ENCODE peak calls at places on chromosomes 4 and X, in four cellular contexts. T, B, W and U are unnamed samples.
A peak's percentile ranks its signal among the peaks of the same experiment; 100 is the strongest.

GRCh38 chr4:94221930-94222329 is 14.3 kb downstream of the SMARCAD1 start:
- DNase-seq in T (no peak), W (no peak), B (no peak), U (no peak)

GRCh38 chr4:156422576-156422975 is 468.9 kb upstream of the CTSO start:
- DNase-seq in W (no peak), T (no peak), B (no peak), U (no peak)

GRCh38 chr4:83093060-83093640 is 21.4 kb downstream of the PLAC8 start:
- DNase-seq in B (no peak), T (no peak), W (peak; percentile 72), U (no peak)

GRCh38 chr4:23888421-23889319 is 1.2 kb downstream of the PPARGC1A start:
- DNase-seq in B (peak; percentile 65), T (no peak), W (peak; percentile 28), U (no peak)

GRCh38 chrX:154529206-154529612 is 13.2 kb upstream of the FAM3A start:
- DNase-seq in T (no peak), B (no peak), W (no peak), U (no peak)

GRCh38 chr4:3292571-3293409 is at the start of gene RGS12:
- DNase-seq in B (peak; percentile 83), W (peak; percentile 94), T (peak; percentile 98), U (no peak)

GRCh38 chr4:105088110-105088879 is 58.4 kb upstream of the TET2 start:
- DNase-seq in T (no peak), B (peak; percentile 98), W (peak; percentile 93), U (no peak)

GRCh38 chr4:76212851-76213414 is 691 bp downstream of the SCARB2 start:
- DNase-seq in W (peak; percentile 38), T (no peak), B (peak; percentile 61), U (no peak)

GRCh38 chr4:95377511-95377910 is 171.3 kb downstream of the UNC5C start:
- DNase-seq in B (no peak), W (no peak), T (no peak), U (no peak)

GRCh38 chr4:38519671-38520070 is 144.3 kb upstream of the KLF3 start:
- DNase-seq in T (no peak), W (no peak), B (no peak), U (no peak)

GRCh38 chr4:176034498-176034897 is 31.1 kb upstream of the WDR17 start:
- DNase-seq in B (peak; percentile 33), T (no peak), W (peak; percentile 57), U (no peak)

GRCh38 chr4:104915864-104916263 is 230.8 kb upstream of the TET2 start:
- DNase-seq in W (no peak), B (no peak), T (no peak), U (no peak)

GRCh38 chr4:103754844-103755243 is 35.1 kb upstream of the TACR3 start:
- DNase-seq in B (no peak), W (peak; percentile 97), T (no peak), U (no peak)

GRCh38 chr4:138658518-138658917 is 357.1 kb upstream of the NOCT start:
- DNase-seq in T (no peak), W (no peak), B (no peak), U (no peak)

GRCh38 chrX:21479695-21480280 is 105.6 kb downstream of the CNKSR2 start:
- DNase-seq in B (peak; percentile 10), W (peak; percentile 59), T (no peak), U (no peak)

GRCh38 chrX:40154853-40155616 is 57.3 kb upstream of the BCOR start:
- DNase-seq in B (no peak), T (no peak), W (no peak), U (peak; percentile 88)

GRCh38 chrX:25144043-25144940 is 128.5 kb upstream of the ARX start:
- DNase-seq in T (peak; percentile 68), W (peak; percentile 43), B (peak; percentile 14), U (no peak)

GRCh38 chrX:142359359-142359758 is 154.3 kb upstream of the MAGEC2 start:
- DNase-seq in B (no peak), T (no peak), W (no peak), U (no peak)

GRCh38 chrX:123964155-123964554 is 2.6 kb downstream of the STAG2 start:
- DNase-seq in B (no peak), T (no peak), W (peak; percentile 13), U (no peak)

GRCh38 chrX:41010188-41010846 is 74.9 kb upstream of the USP9X start:
- DNase-seq in W (peak; percentile 87), T (peak; percentile 94), B (peak; percentile 89), U (no peak)

GRCh38 chr4:80099671-80100070 is 26.6 kb upstream of the ANTXR2 start:
- DNase-seq in W (no peak), B (no peak), T (no peak), U (no peak)

GRCh38 chr4:14853186-14853946 is 148.9 kb upstream of the CPEB2 start:
- DNase-seq in W (peak; percentile 91), B (peak; percentile 95), T (no peak), U (no peak)

GRCh38 chr4:151905197-151905596 is 144.4 kb upstream of the GATB start:
- DNase-seq in T (no peak), W (no peak), B (no peak), U (no peak)

GRCh38 chr4:11487876-11488545 is 59.3 kb upstream of the HS3ST1 start:
- DNase-seq in B (peak; percentile 88), W (peak; percentile 69), T (no peak), U (no peak)

GRCh38 chrX:96027363-96027894 is 657.2 kb upstream of the DIAPH2 start:
- DNase-seq in T (no peak), W (peak; percentile 32), B (no peak), U (no peak)

DNA sequence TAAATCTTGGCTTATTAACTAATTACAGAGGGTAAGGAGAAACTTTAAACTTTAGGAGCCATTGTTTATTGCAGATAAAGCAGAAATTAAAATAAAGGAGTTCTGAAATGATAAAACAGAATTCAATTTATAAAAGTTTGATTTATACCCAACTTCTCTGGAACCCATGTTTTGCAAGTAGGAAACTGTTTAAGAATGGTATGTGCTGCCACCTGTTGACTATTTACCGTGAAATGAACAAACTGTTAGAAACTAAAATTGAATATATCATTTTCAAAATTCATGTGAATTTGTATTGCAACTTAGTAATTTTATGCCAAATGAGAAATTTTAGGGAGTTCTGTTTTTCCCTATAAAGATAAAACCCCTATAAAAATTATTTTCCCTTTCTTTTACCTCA is 11.0 kb upstream of the TBC1D8B start:
- DNase-seq in B (no peak), W (peak; percentile 22), T (no peak), U (no peak)
- TF ChIP-seq CTCF in B (no peak), W (peak; percentile 18), T (peak; percentile 17), U (peak; percentile 80)

GRCh38 chrX:47361538-47362511 is 8.6 kb upstream of the ZNF157 start:
- DNase-seq in B (peak; percentile 97), T (peak; percentile 89), W (peak; percentile 92), U (no peak)
- TF ChIP-seq CTCF in B (no peak), T (peak; percentile 13), W (no peak), U (peak; percentile 56)

DNA sequence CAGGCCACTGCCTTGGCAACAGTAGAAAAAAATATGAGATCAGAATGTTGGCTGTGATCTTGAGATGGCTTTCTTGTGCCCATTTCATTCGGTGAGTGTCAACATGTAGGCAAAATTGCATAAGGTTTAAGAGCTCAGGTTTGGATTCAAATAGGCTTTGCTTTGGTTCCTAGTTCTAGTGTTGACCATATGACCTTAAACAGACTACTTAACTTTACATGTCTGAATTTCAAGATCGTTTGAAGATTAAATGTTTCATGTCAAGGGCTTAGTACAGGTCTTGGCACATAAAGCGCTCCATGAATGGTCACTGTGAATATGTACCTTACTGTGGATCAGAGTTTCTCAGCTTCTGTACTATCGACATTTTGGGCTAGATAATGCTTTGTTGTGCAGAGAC is 204.2 kb downstream of the MGST2 start:
- DNase-seq in B (no peak), W (no peak), T (no peak), U (no peak)
- TF ChIP-seq CTCF in B (no peak), W (no peak), T (no peak), U (no peak)

GRCh38 chr4:89556596-89557305 is 249.2 kb upstream of the GPRIN3 start:
- DNase-seq in T (no peak), B (no peak), W (peak; percentile 44), U (no peak)

GRCh38 chr4:89563431-89563830 is 255.8 kb upstream of the GPRIN3 start:
- DNase-seq in B (no peak), T (no peak), W (peak; percentile 28), U (no peak)

GRCh38 chr4:89562715-89563114 is 255.1 kb upstream of the GPRIN3 start:
- DNase-seq in W (no peak), T (no peak), B (no peak), U (no peak)

GRCh38 chr4:89561051-89561450 is 253.5 kb upstream of the GPRIN3 start:
- DNase-seq in T (no peak), W (no peak), B (no peak), U (no peak)

DNA sequence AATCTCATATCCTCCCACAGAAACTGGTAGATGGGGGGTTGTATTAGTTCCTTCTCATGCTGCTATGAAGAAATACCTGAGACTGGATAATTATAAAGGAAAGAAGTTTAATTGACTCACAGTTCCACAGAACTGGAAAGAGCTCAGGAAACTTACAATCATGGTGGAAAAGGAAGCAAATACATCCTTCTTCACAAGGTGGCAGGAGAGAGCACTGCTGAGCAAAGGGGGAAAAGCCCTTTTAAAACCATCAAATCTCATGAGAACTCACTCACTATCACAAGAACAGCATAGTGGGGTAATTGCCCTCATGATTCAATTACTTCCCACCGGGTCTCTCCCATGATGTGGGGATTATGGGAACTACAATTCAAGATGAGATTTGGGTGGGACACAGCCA is 250.5 kb upstream of the GPRIN3 start:
- DNase-seq in W (peak; percentile 12), B (no peak), T (no peak), U (no peak)
- TF ChIP-seq CTCF in W (peak; percentile 64), B (peak; percentile 30), T (no peak), U (peak; percentile 72)

DNA sequence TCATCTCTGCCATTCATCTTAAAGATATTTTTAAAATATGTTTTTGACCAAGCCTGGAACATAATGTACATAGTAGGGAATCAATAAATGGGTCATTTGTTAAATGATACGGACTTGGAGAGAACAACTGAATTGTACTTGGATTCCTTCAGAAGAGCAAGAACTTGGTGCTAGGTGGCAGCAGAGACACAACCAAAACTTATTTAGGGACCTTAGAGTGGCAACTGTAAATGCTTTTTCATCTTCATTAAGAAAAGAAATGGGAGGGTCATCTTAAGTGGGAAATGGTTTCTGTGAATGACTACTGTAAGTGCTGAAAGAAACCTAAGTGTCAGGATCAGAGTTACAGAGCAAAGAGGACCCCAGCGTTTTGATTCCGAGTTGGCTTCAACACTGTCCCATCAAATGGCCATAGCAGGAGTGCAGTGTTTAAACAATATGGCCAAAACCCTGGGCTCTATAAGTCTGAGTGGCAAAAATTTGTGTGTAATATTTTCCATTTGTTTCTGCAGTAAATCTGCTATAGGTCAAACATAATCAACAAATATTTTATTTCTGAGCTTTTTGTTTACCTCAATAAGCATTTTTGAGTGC is 213.6 kb downstream of the PALLD start:
- DNase-seq in W (peak; percentile 71), B (peak; percentile 64), T (no peak), U (no peak)
- TF ChIP-seq CTCF in W (peak; percentile 73), B (peak; percentile 50), T (peak; percentile 61), U (peak; percentile 85)

DNA sequence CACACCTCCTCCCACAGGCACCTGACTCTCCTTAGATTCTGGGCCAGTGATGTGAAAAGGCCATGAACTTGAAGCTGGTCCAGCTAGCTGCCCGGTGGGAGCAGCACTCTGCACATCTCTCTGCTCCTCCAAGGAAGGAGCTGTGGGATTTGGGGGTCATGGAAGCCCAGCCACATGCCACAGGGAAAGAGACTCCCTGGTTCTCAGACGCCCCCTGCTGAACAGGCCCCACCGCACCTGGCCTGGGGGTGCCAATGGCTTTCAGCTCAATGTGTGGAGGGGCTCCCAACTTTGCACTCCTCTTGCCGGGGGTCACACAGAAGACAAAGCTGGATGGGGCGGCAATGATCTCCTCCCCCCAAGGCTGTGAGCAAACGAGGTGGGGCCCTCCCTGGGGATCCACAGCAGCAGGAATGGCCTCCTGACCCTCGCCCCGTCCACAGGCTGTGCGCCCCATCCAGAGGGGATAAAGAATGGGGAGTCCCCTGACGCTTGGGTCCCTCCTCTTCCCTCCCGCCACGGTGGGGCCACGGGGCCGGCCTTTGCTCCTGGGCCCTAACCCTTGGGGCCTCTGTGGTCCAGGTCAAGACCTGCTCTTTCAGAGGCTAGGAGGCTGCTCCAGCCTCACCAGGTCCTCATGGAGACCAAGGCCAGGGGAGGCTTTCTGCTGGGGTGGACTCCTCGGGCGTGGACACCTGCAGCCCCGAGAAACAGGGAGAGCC is 51.3 kb downstream of the GAK start:
- DNase-seq in B (no peak), T (no peak), W (no peak), U (no peak)
- TF ChIP-seq CTCF in B (no peak), T (no peak), W (no peak), U (no peak)